ENCODE peak calls at places on chromosomes 12 and 14, in four cellular contexts. P, J, O and B are unnamed samples.

GRCh38 chr14:52248057-52248456 is 19.4 kb upstream of the PTGDR start:
- DNase-seq in P (no peak), J (no peak), O (no peak), B (no peak)

GRCh38 chr14:72665259-72665658 is 228.6 kb downstream of the DPF3 start:
- DNase-seq in P (no peak), J (no peak), O (peak), B (no peak)

GRCh38 chr12:88753707-88754106 is 173.4 kb upstream of the KITLG start:
- DNase-seq in P (no peak), J (no peak), O (no peak), B (no peak)

GRCh38 chr12:12685305-12685704 is 10.7 kb downstream of the GPR19 start:
- DNase-seq in P (no peak), J (no peak), O (no peak), B (peak)

GRCh38 chr14:100670017-100670974 is 56.4 kb upstream of the DLK1 start:
- DNase-seq in P (no peak), J (no peak), O (no peak), B (no peak)

GRCh38 chr12:100229036-100229635 is 28.5 kb downstream of the ACTR6 start:
- DNase-seq in P (peak), J (peak), O (peak), B (no peak)

GRCh38 chr14:76977793-76978730 is 50.4 kb downstream of the IRF2BPL start:
- DNase-seq in P (peak), J (peak), O (peak), B (no peak)

GRCh38 chr14:61444215-61444768 is 122.9 kb downstream of the PRKCH start:
- DNase-seq in P (no peak), J (no peak), O (no peak), B (no peak)

GRCh38 chr14:34297786-34298520 is 164.1 kb downstream of the SPTSSA start:
- DNase-seq in P (no peak), J (no peak), O (peak), B (no peak)

GRCh38 chr12:55686366-55687010 is 21.2 kb downstream of the ITGA7 start:
- DNase-seq in P (no peak), J (no peak), O (no peak), B (no peak)

GRCh38 chr14:85250369-85250768 is 279.6 kb upstream of the FLRT2 start:
- DNase-seq in P (no peak), J (no peak), O (no peak), B (peak)

GRCh38 chr12:116466536-116466935 is 92.6 kb upstream of the MAP1LC3B2 start:
- DNase-seq in P (no peak), J (no peak), O (no peak), B (no peak)

GRCh38 chr12:125105600-125105999 is 40.4 kb downstream of the AACS start:
- DNase-seq in P (no peak), J (no peak), O (no peak), B (no peak)

GRCh38 chr12:105480162-105480561 is 149.7 kb downstream of the C12orf75 start:
- DNase-seq in P (no peak), J (no peak), O (no peak), B (no peak)

GRCh38 chr14:37142835-37143499 is 29.4 kb downstream of the SLC25A21 start:
- DNase-seq in P (no peak), J (no peak), O (peak), B (no peak)

GRCh38 chr12:16359512-16360491 is 12.4 kb downstream of the MGST1 start:
- DNase-seq in P (no peak), J (peak), O (peak), B (peak)

GRCh38 chr14:52951730-52952481 is 1.1 kb upstream of the FERMT2 start:
- DNase-seq in P (no peak), J (peak), O (peak), B (peak)

GRCh38 chr14:75247286-75247922 is 31.2 kb upstream of the FOS start:
- DNase-seq in P (peak), J (no peak), O (peak), B (no peak)

GRCh38 chr12:102480401-102480800 is at the start of gene IGF1:
- DNase-seq in P (no peak), J (peak), O (no peak), B (no peak)

GRCh38 chr12:131836193-131836592 is 8.0 kb downstream of the MMP17 start:
- DNase-seq in P (no peak), J (no peak), O (no peak), B (no peak)

GRCh38 chr12:2912216-2912575 is 21.5 kb downstream of the TULP3 start:
- DNase-seq in P (no peak), J (no peak), O (no peak), B (no peak)

GRCh38 chr12:21672151-21672550 is 14.5 kb upstream of the LDHB start:
- DNase-seq in P (no peak), J (no peak), O (no peak), B (no peak)

GRCh38 chr14:100531152-100531551 is 56.1 kb downstream of the BEGAIN start:
- DNase-seq in P (no peak), J (no peak), O (no peak), B (peak)

GRCh38 chr14:76169776-76170175 is 18.1 kb downstream of the GPATCH2L start:
- DNase-seq in P (no peak), J (no peak), O (no peak), B (no peak)

GRCh38 chr12:9787340-9787737 is 26.6 kb upstream of the CD69 start:
- DNase-seq in P (no peak), J (no peak), O (no peak), B (no peak)

GRCh38 chr14:85444685-85445084 is 85.3 kb upstream of the FLRT2 start:
- DNase-seq in P (no peak), J (no peak), O (no peak), B (no peak)

GRCh38 chr14:55128386-55129085 is 516 bp upstream of the LGALS3 start:
- DNase-seq in P (no peak), J (no peak), O (no peak), B (no peak)

GRCh38 chr12:46490635-46491034 is 118.1 kb upstream of the SLC38A2 start:
- DNase-seq in P (no peak), J (no peak), O (no peak), B (no peak)
- TF ChIP-seq CREM in P (no peak), J (no peak), O (no peak), B (no peak)

GRCh38 chr14:68633131-68633991 is 159.5 kb downstream of the ZFP36L1 start:
- DNase-seq in P (no peak), J (no peak), O (no peak), B (no peak)

GRCh38 chr14:68632591-68632895 is 160.3 kb downstream of the ZFP36L1 start:
- DNase-seq in P (no peak), J (no peak), O (no peak), B (no peak)

GRCh38 chr14:68634874-68635601 is 157.8 kb downstream of the ZFP36L1 start:
- DNase-seq in P (no peak), J (no peak), O (no peak), B (no peak)

GRCh38 chr14:68636597-68636996 is 156.3 kb downstream of the ZFP36L1 start:
- DNase-seq in P (no peak), J (no peak), O (no peak), B (no peak)

GRCh38 chr14:68634346-68634745 is 158.5 kb downstream of the ZFP36L1 start:
- DNase-seq in P (no peak), J (no peak), O (no peak), B (no peak)
- TF ChIP-seq CREM in P (no peak), J (no peak), O (no peak), B (no peak)

DNA sequence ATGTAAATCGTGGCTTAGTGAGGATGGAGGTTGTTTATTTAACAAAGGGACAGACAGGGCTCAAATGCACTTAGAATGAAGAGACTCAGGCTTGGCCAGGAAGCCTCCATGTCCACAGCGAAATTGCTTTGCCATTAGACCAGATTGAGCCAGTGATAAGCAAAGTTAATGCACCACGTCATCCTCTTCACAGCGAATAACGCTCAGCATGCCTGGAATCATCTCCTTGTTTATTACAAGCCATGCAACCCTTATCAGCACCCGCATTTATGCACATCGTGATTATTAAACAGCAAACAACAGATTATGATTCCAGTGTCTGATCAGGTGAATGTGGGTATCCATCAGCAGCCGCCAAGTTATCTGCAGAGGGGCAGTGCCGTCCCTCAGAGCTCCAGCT is 175.0 kb upstream of the TMEM132C start:
- DNase-seq in P (no peak), J (no peak), O (no peak), B (no peak)
- TF ChIP-seq CREM in P (no peak), J (no peak), O (no peak), B (no peak)

GRCh38 chr12:120813588-120814153 is 88.0 kb downstream of the ACADS start:
- DNase-seq in P (no peak), J (no peak), O (no peak), B (no peak)

GRCh38 chr12:120814203-120814902 is 88.7 kb downstream of the ACADS start:
- DNase-seq in P (no peak), J (no peak), O (no peak), B (no peak)

GRCh38 chr12:120816363-120816762 is 87.8 kb downstream of the SPPL3 start:
- DNase-seq in P (no peak), J (no peak), O (no peak), B (no peak)

GRCh38 chr12:120817559-120818330 is 86.4 kb downstream of the SPPL3 start:
- DNase-seq in P (no peak), J (no peak), O (no peak), B (no peak)

GRCh38 chr12:120814903-120815429 is 89.2 kb downstream of the SPPL3 start:
- DNase-seq in P (no peak), J (no peak), O (no peak), B (no peak)
- TF ChIP-seq CREM in P (no peak), J (no peak), O (no peak), B (no peak)

GRCh38 chr14:23517650-23518329 is 33.8 kb downstream of the ZFHX2 start:
- DNase-seq in P (no peak), J (no peak), O (no peak), B (no peak)
- TF ChIP-seq CREM in P (no peak), J (no peak), O (no peak), B (no peak)

GRCh38 chr12:66044731-66045130 is 85.8 kb downstream of the LLPH start:
- DNase-seq in P (no peak), J (no peak), O (peak), B (no peak)
- TF ChIP-seq CREM in P (no peak), J (no peak), O (no peak), B (no peak)